ENCODE peak calls at places on chromosomes 5 and 9, in four cellular contexts. One of them, this sample, is unnamed.

GRCh38 chr5:34555699-34556513 is 100.2 kb upstream of the RAI14 start:
- DNase-seq in IMR-90: no peak
- DNase-seq in posterior cingulate gyrus: no peak
- DNase-seq in stimulated activated CD8-positive, alpha-beta memory T cell treated with anti-CD3 and anti-CD28 coated beads, Interleukin-7, amount 100 ng/mL, for 48 hours: no peak
- DNase-seq in this sample: no peak

GRCh38 chr9:15306068-15306756 is 804 bp downstream of the TTC39B start:
- DNase-seq in stimulated activated CD8-positive, alpha-beta memory T cell treated with anti-CD3 and anti-CD28 coated beads, Interleukin-7, amount 100 ng/mL, for 48 hours: no peak
- DNase-seq in IMR-90: peak; percentile 56
- DNase-seq in posterior cingulate gyrus: peak; percentile 19
- DNase-seq in this sample: peak; percentile 41

GRCh38 chr5:135694906-135695305 is 116.1 kb upstream of the CXCL14 start:
- DNase-seq in stimulated activated CD8-positive, alpha-beta memory T cell treated with anti-CD3 and anti-CD28 coated beads, Interleukin-7, amount 100 ng/mL, for 48 hours: no peak
- DNase-seq in IMR-90: no peak
- DNase-seq in posterior cingulate gyrus: no peak
- DNase-seq in this sample: no peak

GRCh38 chr9:14314424-14314928 is 535 bp upstream of the NFIB start:
- DNase-seq in IMR-90: peak; percentile 66
- DNase-seq in stimulated activated CD8-positive, alpha-beta memory T cell treated with anti-CD3 and anti-CD28 coated beads, Interleukin-7, amount 100 ng/mL, for 48 hours: no peak
- DNase-seq in posterior cingulate gyrus: no peak
- DNase-seq in this sample: peak; percentile 25

GRCh38 chr5:123203105-123203794 is 114.2 kb downstream of the PRDM6 start:
- DNase-seq in posterior cingulate gyrus: no peak
- DNase-seq in IMR-90: peak; percentile 66
- DNase-seq in stimulated activated CD8-positive, alpha-beta memory T cell treated with anti-CD3 and anti-CD28 coated beads, Interleukin-7, amount 100 ng/mL, for 48 hours: no peak
- DNase-seq in this sample: no peak

GRCh38 chr9:81032030-81032572 is 657.2 kb downstream of the TLE1 start:
- DNase-seq in IMR-90: peak; percentile 89
- DNase-seq in stimulated activated CD8-positive, alpha-beta memory T cell treated with anti-CD3 and anti-CD28 coated beads, Interleukin-7, amount 100 ng/mL, for 48 hours: no peak
- DNase-seq in posterior cingulate gyrus: no peak
- DNase-seq in this sample: no peak

GRCh38 chr9:133118179-133118520 is 2.9 kb downstream of the RALGDS start:
- DNase-seq in IMR-90: no peak
- DNase-seq in posterior cingulate gyrus: no peak
- DNase-seq in stimulated activated CD8-positive, alpha-beta memory T cell treated with anti-CD3 and anti-CD28 coated beads, Interleukin-7, amount 100 ng/mL, for 48 hours: no peak
- DNase-seq in this sample: no peak

GRCh38 chr5:79859588-79859987 is 131.5 kb downstream of the MTX3 start:
- DNase-seq in stimulated activated CD8-positive, alpha-beta memory T cell treated with anti-CD3 and anti-CD28 coated beads, Interleukin-7, amount 100 ng/mL, for 48 hours: no peak
- DNase-seq in IMR-90: no peak
- DNase-seq in posterior cingulate gyrus: no peak
- DNase-seq in this sample: no peak

GRCh38 chr5:92574023-92574422 is 1007.0 kb downstream of the NR2F1-AS1 start:
- DNase-seq in stimulated activated CD8-positive, alpha-beta memory T cell treated with anti-CD3 and anti-CD28 coated beads, Interleukin-7, amount 100 ng/mL, for 48 hours: no peak
- DNase-seq in IMR-90: no peak
- DNase-seq in posterior cingulate gyrus: no peak
- DNase-seq in this sample: no peak

GRCh38 chr9:110767559-110768063 is 99.0 kb downstream of the MUSK start:
- DNase-seq in IMR-90: peak; percentile 51
- DNase-seq in stimulated activated CD8-positive, alpha-beta memory T cell treated with anti-CD3 and anti-CD28 coated beads, Interleukin-7, amount 100 ng/mL, for 48 hours: no peak
- DNase-seq in posterior cingulate gyrus: peak; percentile 37
- DNase-seq in this sample: no peak

GRCh38 chr9:8706546-8706945 is 907.0 kb upstream of the DMAC1 start:
- DNase-seq in IMR-90: no peak
- DNase-seq in posterior cingulate gyrus: no peak
- DNase-seq in stimulated activated CD8-positive, alpha-beta memory T cell treated with anti-CD3 and anti-CD28 coated beads, Interleukin-7, amount 100 ng/mL, for 48 hours: no peak
- DNase-seq in this sample: no peak

GRCh38 chr9:79021084-79021483 is 550.7 kb upstream of the TLE4 start:
- DNase-seq in posterior cingulate gyrus: no peak
- DNase-seq in IMR-90: no peak
- DNase-seq in stimulated activated CD8-positive, alpha-beta memory T cell treated with anti-CD3 and anti-CD28 coated beads, Interleukin-7, amount 100 ng/mL, for 48 hours: no peak
- DNase-seq in this sample: no peak

GRCh38 chr5:171927345-171927941 is 79.0 kb downstream of the FBXW11 start:
- DNase-seq in stimulated activated CD8-positive, alpha-beta memory T cell treated with anti-CD3 and anti-CD28 coated beads, Interleukin-7, amount 100 ng/mL, for 48 hours: no peak
- DNase-seq in posterior cingulate gyrus: no peak
- DNase-seq in IMR-90: peak; percentile 22
- DNase-seq in this sample: no peak

GRCh38 chr5:133801955-133802751 is 166.3 kb downstream of the C5orf15 start:
- DNase-seq in stimulated activated CD8-positive, alpha-beta memory T cell treated with anti-CD3 and anti-CD28 coated beads, Interleukin-7, amount 100 ng/mL, for 48 hours: no peak
- DNase-seq in posterior cingulate gyrus: no peak
- DNase-seq in IMR-90: peak; percentile 1
- DNase-seq in this sample: no peak

GRCh38 chr9:33030285-33030684 is 5.2 kb downstream of the DNAJA1 start:
- DNase-seq in posterior cingulate gyrus: no peak
- DNase-seq in IMR-90: no peak
- DNase-seq in stimulated activated CD8-positive, alpha-beta memory T cell treated with anti-CD3 and anti-CD28 coated beads, Interleukin-7, amount 100 ng/mL, for 48 hours: no peak
- DNase-seq in this sample: no peak

GRCh38 chr9:136081826-136082495 is 13.1 kb downstream of the NACC2 start:
- DNase-seq in IMR-90: no peak
- DNase-seq in stimulated activated CD8-positive, alpha-beta memory T cell treated with anti-CD3 and anti-CD28 coated beads, Interleukin-7, amount 100 ng/mL, for 48 hours: no peak
- DNase-seq in posterior cingulate gyrus: no peak
- DNase-seq in this sample: no peak

GRCh38 chr9:129610473-129611301 is 10.2 kb downstream of the C9orf50 start:
- DNase-seq in IMR-90: peak; percentile 58
- DNase-seq in stimulated activated CD8-positive, alpha-beta memory T cell treated with anti-CD3 and anti-CD28 coated beads, Interleukin-7, amount 100 ng/mL, for 48 hours: peak; percentile 47
- DNase-seq in posterior cingulate gyrus: peak; percentile 78
- DNase-seq in this sample: peak; percentile 87

GRCh38 chr9:38687389-38687842 is 32.5 kb downstream of the FAM240B start:
- DNase-seq in stimulated activated CD8-positive, alpha-beta memory T cell treated with anti-CD3 and anti-CD28 coated beads, Interleukin-7, amount 100 ng/mL, for 48 hours: no peak
- DNase-seq in posterior cingulate gyrus: no peak
- DNase-seq in IMR-90: no peak
- DNase-seq in this sample: no peak

GRCh38 chr9:696332-697090 is 145.0 kb upstream of the DMRT1 start:
- DNase-seq in stimulated activated CD8-positive, alpha-beta memory T cell treated with anti-CD3 and anti-CD28 coated beads, Interleukin-7, amount 100 ng/mL, for 48 hours: no peak
- DNase-seq in IMR-90: peak; percentile 76
- DNase-seq in posterior cingulate gyrus: no peak
- DNase-seq in this sample: no peak

GRCh38 chr5:142179776-142180387 is 71.3 kb downstream of the NDFIP1 start:
- DNase-seq in IMR-90: no peak
- DNase-seq in posterior cingulate gyrus: no peak
- DNase-seq in stimulated activated CD8-positive, alpha-beta memory T cell treated with anti-CD3 and anti-CD28 coated beads, Interleukin-7, amount 100 ng/mL, for 48 hours: no peak
- DNase-seq in this sample: no peak

This sample was measured in GM13976.